ENCODE peak calls at places on chromosomes 2 and 18, in nine cellular contexts. M is neural progenitor cell, K is GM23248, W is HCT116, Z is PC-3, P is hepatocyte, V is GM23338, Q is SK-N-SH, H is MM.1S. X is an unnamed sample.

GRCh38 chr2:10241641-10242430 is 60.9 kb upstream of the HPCAL1 start:
- DNase-seq in M (no peak), K (no peak), W (no peak), Z (no peak), P (no peak), V (no peak), Q (no peak), H (no peak), X (no peak)

GRCh38 chr2:160583162-160583522 is 89.5 kb upstream of the RBMS1 start:
- DNase-seq in M (peak; percentile 21), K (peak; percentile 56), W (no peak), Z (peak; percentile 47), P (no peak), V (no peak), Q (no peak), H (no peak), X (no peak)

GRCh38 chr2:52034706-52035105 is 1002.8 kb upstream of the NRXN1 start:
- DNase-seq in M (no peak), K (peak; percentile 14), W (no peak), Z (peak; percentile 24), P (no peak), V (peak; percentile 27), Q (no peak), H (no peak), X (no peak)

GRCh38 chr18:73719611-73720010 is 428.0 kb downstream of the FBXO15 start:
- DNase-seq in M (no peak), K (no peak), W (no peak), Z (peak; percentile 44), P (no peak), V (no peak), Q (no peak), H (no peak), X (no peak)

GRCh38 chr2:176642074-176642473 is 372.8 kb downstream of the MTX2 start:
- DNase-seq in M (no peak), K (peak; percentile 86), W (no peak), Z (peak; percentile 41), P (no peak), V (no peak), Q (no peak), H (no peak), X (no peak)

GRCh38 chr18:48777026-48777736 is 173.6 kb downstream of the SMAD7 start:
- DNase-seq in M (peak; percentile 82), K (peak; percentile 61), W (no peak), Z (peak; percentile 30), P (peak; percentile 85), V (peak; percentile 82), Q (peak; percentile 90), H (peak; percentile 68), X (peak; percentile 68)

GRCh38 chr2:118474151-118474561 is 373.3 kb downstream of the EN1 start:
- DNase-seq in M (peak; percentile 52), K (no peak), W (no peak), Z (no peak), P (no peak), V (peak; percentile 48), Q (no peak), H (no peak), X (no peak)

GRCh38 chr2:116918574-116918973 is 895.9 kb upstream of the DDX18 start:
- DNase-seq in M (no peak), K (no peak), W (no peak), Z (no peak), P (no peak), V (no peak), Q (no peak), H (no peak), X (no peak)

GRCh38 chr2:174681983-174682577 is 82.2 kb downstream of the CHRNA1 start:
- DNase-seq in M (peak; percentile 59), K (peak; percentile 76), W (no peak), Z (no peak), P (peak; percentile 51), V (peak; percentile 64), Q (peak; percentile 80), H (no peak), X (no peak)

GRCh38 chr2:126302043-126302442 is 353.9 kb upstream of the GYPC start:
- DNase-seq in M (no peak), K (no peak), W (no peak), Z (no peak), P (no peak), V (no peak), Q (no peak), H (no peak), X (no peak)

GRCh38 chr2:201254331-201254730 is 6.0 kb upstream of the CASP8 start:
- DNase-seq in M (no peak), K (peak; percentile 57), W (no peak), Z (peak; percentile 32), P (no peak), V (peak; percentile 88), Q (no peak), H (no peak), X (no peak)

GRCh38 chr2:105344704-105345345 is 7.5 kb downstream of the C2orf49 start:
- DNase-seq in M (peak; percentile 59), K (peak; percentile 74), W (no peak), Z (peak; percentile 77), P (peak; percentile 69), V (peak; percentile 49), Q (peak; percentile 27), H (peak; percentile 35), X (peak; percentile 50)

GRCh38 chr2:157761520-157761919 is 114.6 kb downstream of the ACVR1 start:
- DNase-seq in M (no peak), K (peak; percentile 40), W (no peak), Z (peak; percentile 13), P (no peak), V (peak; percentile 45), Q (no peak), H (no peak), X (no peak)

GRCh38 chr18:79361766-79362522 is 33.8 kb upstream of the NFATC1 start:
- DNase-seq in M (no peak), K (peak; percentile 56), W (peak; percentile 77), Z (peak; percentile 90), P (no peak), V (no peak), Q (no peak), H (no peak), X (no peak)

GRCh38 chr2:175153-175786 is 88.6 kb downstream of the SH3YL1 start:
- DNase-seq in M (no peak), K (no peak), W (no peak), Z (no peak), P (no peak), V (no peak), Q (no peak), H (no peak), X (no peak)

GRCh38 chr2:43134571-43134889 is 91.9 kb downstream of the ZFP36L2 start:
- DNase-seq in M (no peak), K (no peak), W (no peak), Z (no peak), P (peak; percentile 1), V (no peak), Q (peak; percentile 34), H (no peak), X (no peak)

GRCh38 chr18:41226186-41226585 is 728.8 kb upstream of the PIK3C3 start:
- DNase-seq in M (no peak), K (peak; percentile 46), W (no peak), Z (no peak), P (no peak), V (no peak), Q (no peak), H (no peak), X (no peak)

GRCh38 chr2:235271936-235272335 is 221.9 kb upstream of the AGAP1 start:
- DNase-seq in M (peak; percentile 36), K (no peak), W (no peak), Z (no peak), P (no peak), V (no peak), Q (no peak), H (no peak), X (no peak)
- H3K27ac ChIP-seq in M (no peak overlapping the region), K (no peak overlapping the region), W (no peak overlapping the region), Z (no peak overlapping the region), P (no peak overlapping the region), V (no peak overlapping the region), Q (no peak overlapping the region), H (no peak overlapping the region), X (no peak overlapping the region)

DNA sequence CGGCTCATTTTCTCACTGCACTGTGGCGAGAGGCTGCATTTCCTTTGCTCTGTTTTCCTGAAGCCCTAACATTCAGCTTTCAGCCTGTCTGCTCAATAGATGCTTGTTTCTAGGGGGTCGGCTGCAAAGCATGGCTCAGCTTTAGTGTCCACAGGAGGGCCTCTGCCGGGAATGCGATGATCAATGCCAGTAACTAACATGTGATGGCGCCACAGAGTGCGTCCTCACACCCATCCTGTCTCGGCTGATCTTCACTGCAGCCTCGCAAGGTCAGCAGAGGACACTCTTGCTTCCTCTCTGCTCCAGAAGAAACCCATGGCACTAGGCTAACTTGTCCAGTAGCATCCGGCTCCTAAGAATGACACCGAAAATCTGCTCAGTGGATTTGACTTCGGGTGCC is 156.4 kb upstream of the PXDN start:
- DNase-seq in M (peak; percentile 75), K (no peak), W (no peak), Z (no peak), P (no peak), V (peak; percentile 84), Q (peak; percentile 64), H (no peak), X (no peak)
- TF ChIP-seq EZH2phosphoT487 in M (no peak), K (no peak), W (no peak), Z (no peak), P (no peak), V (no peak), Q (no peak), H (no peak), X (no peak)

GRCh38 chr2:203016716-203017115 is 2.0 kb downstream of the NBEAL1 start:
- DNase-seq in M (no peak), K (peak; percentile 35), W (no peak), Z (peak; percentile 12), P (no peak), V (no peak), Q (no peak), H (no peak), X (no peak)
- H3K79me2 ChIP-seq in M (peaks cover 25% of the 10 kb centered on the region), K (peaks cover 71% of the 10 kb centered on the region), W (peaks cover 19% of the 10 kb centered on the region), Z (peaks cover 57% of the 10 kb centered on the region), P (peaks cover 60% of the 10 kb centered on the region), V (peaks cover 7% of the 10 kb centered on the region), Q (peaks cover 69% of the 10 kb centered on the region), H (peaks cover 4% of the 10 kb centered on the region), X (no peaks in the 10 kb centered on the region)

GRCh38 chr18:46399276-46399675 is 257.7 kb downstream of the LOXHD1 start:
- DNase-seq in M (no peak), K (no peak), W (no peak), Z (no peak), P (no peak), V (no peak), Q (no peak), H (no peak), X (no peak)
- H3K27ac ChIP-seq in M (no peak overlapping the region), K (no peak overlapping the region), W (no peak overlapping the region), Z (no peak overlapping the region), P (no peak overlapping the region), V (no peak overlapping the region), Q (no peak overlapping the region), H (no peak overlapping the region), X (no peak overlapping the region)

GRCh38 chr2:239729681-239730566 is 295.2 kb downstream of the NDUFA10 start:
- DNase-seq in M (no peak), K (no peak), W (no peak), Z (no peak), P (no peak), V (no peak), Q (no peak), H (no peak), X (no peak)
- TF ChIP-seq EZH2phosphoT487 in M (no peak), K (no peak), W (no peak), Z (no peak), P (no peak), V (no peak), Q (no peak), H (no peak), X (no peak)

GRCh38 chr2:74036010-74036409 is 51.3 kb downstream of the TET3 start:
- DNase-seq in M (no peak), K (no peak), W (no peak), Z (no peak), P (no peak), V (no peak), Q (no peak), H (no peak), X (no peak)
- H3K79me2 ChIP-seq in M (peaks cover 54% of the 10 kb centered on the region), K (peaks cover 67% of the 10 kb centered on the region), W (peaks cover 82% of the 10 kb centered on the region), Z (peaks cover 74% of the 10 kb centered on the region), P (peaks cover 92% of the 10 kb centered on the region), V (peaks cover 95% of the 10 kb centered on the region), Q (no peaks in the 10 kb centered on the region), H (peaks cover 81% of the 10 kb centered on the region), X (peaks cover 48% of the 10 kb centered on the region)

X was measured in OCI-LY7.